ENCODE peak calls at places on chromosomes 3 and 15, in six cellular contexts. N, G, J, D, W and B are unnamed samples.

GRCh38 chr15:45185069-45185779 is 2.5 kb downstream of the SHF start:
- DNase-seq in N (no peak), G (no peak), J (no peak), D (no peak), W (no peak), B (no peak)

GRCh38 chr3:58679974-58680656 is 13.5 kb upstream of the FAM3D start:
- DNase-seq in N (no peak), G (no peak), J (no peak), D (no peak), W (no peak), B (no peak)

GRCh38 chr3:124131158-124132115 is 139.5 kb upstream of the ROPN1 start:
- DNase-seq in N (no peak), G (no peak), J (no peak), D (no peak), W (no peak), B (no peak)

GRCh38 chr3:61561374-61562041 is at the start of gene PTPRG:
- DNase-seq in N (no peak), G (no peak), J (peak), D (no peak), W (no peak), B (peak)

GRCh38 chr15:55546718-55547117 is 38.7 kb upstream of the DNAAF4 start:
- DNase-seq in N (no peak), G (no peak), J (no peak), D (no peak), W (no peak), B (no peak)

GRCh38 chr3:18189651-18190050 is 235.5 kb downstream of the SATB1 start:
- DNase-seq in N (no peak), G (no peak), J (peak), D (no peak), W (no peak), B (peak)

GRCh38 chr3:137854498-137855285 is 90.6 kb downstream of the SOX14 start:
- DNase-seq in N (no peak), G (no peak), J (no peak), D (no peak), W (no peak), B (no peak)

GRCh38 chr3:12994357-12994606 is 78.9 kb downstream of the IQSEC1 start:
- DNase-seq in N (no peak), G (no peak), J (no peak), D (no peak), W (no peak), B (no peak)

GRCh38 chr3:981156-981555 is 111.7 kb upstream of the CNTN6 start:
- DNase-seq in N (no peak), G (no peak), J (no peak), D (no peak), W (no peak), B (no peak)

GRCh38 chr3:172307143-172307560 is 141.1 kb downstream of the GHSR start:
- DNase-seq in N (no peak), G (no peak), J (no peak), D (no peak), W (no peak), B (no peak)

GRCh38 chr3:37812497-37812896 is 49.2 kb upstream of the CTDSPL start:
- DNase-seq in N (no peak), G (no peak), J (no peak), D (no peak), W (no peak), B (peak)

GRCh38 chr3:10581251-10581650 is 75.9 kb upstream of the ATP2B2 start:
- DNase-seq in N (no peak), G (no peak), J (no peak), D (no peak), W (no peak), B (no peak)

GRCh38 chr3:50373146-50373864 is 14.0 kb upstream of the TMEM115 start:
- DNase-seq in N (no peak), G (no peak), J (no peak), D (no peak), W (no peak), B (no peak)

GRCh38 chr3:54859204-54859603 is 68.7 kb downstream of the LRTM1 start:
- DNase-seq in N (no peak), G (no peak), J (peak), D (no peak), W (no peak), B (no peak)

GRCh38 chr3:132248490-132248889 is 68.7 kb upstream of the ACP3 start:
- DNase-seq in N (no peak), G (no peak), J (no peak), D (no peak), W (no peak), B (no peak)

GRCh38 chr15:98438326-98438725 is 210.0 kb upstream of the IGF1R start:
- DNase-seq in N (no peak), G (no peak), J (no peak), D (no peak), W (no peak), B (no peak)

GRCh38 chr3:54168451-54168850 is 46.1 kb downstream of the CACNA2D3 start:
- DNase-seq in N (no peak), G (no peak), J (no peak), D (no peak), W (no peak), B (no peak)

GRCh38 chr15:27179789-27180188 is 208.8 kb downstream of the GABRG3 start:
- DNase-seq in N (no peak), G (no peak), J (no peak), D (no peak), W (no peak), B (no peak)